ENCODE peak calls at places on chromosomes 7 and 10, in ten cellular contexts. O is left cardiac atrium; I is stimulated activated CD8-positive, alpha-beta memory T cell treated with anti-CD3 and anti-CD28 coated beads, Interleukin-12 subunit alpha, Interleukin-12 subunit beta, amount 100 ng/mL, for 4 hours; N is GM20000; P is PC-9; R is activated T-cell treated with anti-CD3 and anti-CD28 coated beads for 4 hours; K is naive B cell; U is AG04450; M is gastrocnemius medialis; Z is left ventricle myocardium superior. L is an unnamed sample.

GRCh38 chr7:13291010-13291409 is 603.6 kb downstream of the ARL4A start:
- DNase-seq in O (no peak), I (no peak), N (no peak), P (no peak), R (no peak), K (no peak), U (no peak), M (no peak), Z (no peak), L (no peak)

GRCh38 chr10:47330804-47331203 is 8.6 kb downstream of the GDF2 start:
- DNase-seq in O (no peak), I (no peak), N (no peak), P (no peak), R (no peak), K (no peak), U (no peak), M (no peak), Z (no peak), L (no peak)

GRCh38 chr10:99994801-99995200 is 14.9 kb downstream of the DNMBP start:
- DNase-seq in O (no peak), I (no peak), N (no peak), P (no peak), R (no peak), K (no peak), U (no peak), M (no peak), Z (no peak), L (no peak)

GRCh38 chr10:17787087-17787942 is 21.8 kb upstream of the MRC1 start:
- DNase-seq in O (no peak), I (no peak), N (no peak), P (peak), R (no peak), K (no peak), U (peak), M (no peak), Z (no peak), L (no peak)

GRCh38 chr7:66013938-66014337 is 31.9 kb upstream of the GUSB start:
- DNase-seq in O (peak), I (no peak), N (no peak), P (no peak), R (no peak), K (no peak), U (no peak), M (no peak), Z (peak), L (peak)

GRCh38 chr10:49737474-49738201 is 24.5 kb downstream of the OGDHL start:
- DNase-seq in O (no peak), I (no peak), N (no peak), P (no peak), R (no peak), K (no peak), U (no peak), M (no peak), Z (no peak), L (no peak)

GRCh38 chr7:67105382-67105781 is 108.7 kb downstream of the TYW1 start:
- DNase-seq in O (no peak), I (no peak), N (no peak), P (no peak), R (no peak), K (no peak), U (no peak), M (no peak), Z (no peak), L (no peak)

GRCh38 chr10:62620491-62620890 is 184.0 kb upstream of the ADO start:
- DNase-seq in O (no peak), I (no peak), N (no peak), P (no peak), R (no peak), K (no peak), U (no peak), M (no peak), Z (no peak), L (no peak)

GRCh38 chr7:151873402-151873965 is 3.4 kb downstream of the PRKAG2 start:
- DNase-seq in O (no peak), I (no peak), N (no peak), P (no peak), R (no peak), K (no peak), U (no peak), M (peak), Z (peak), L (no peak)